ENCODE peak calls at places on chromosomes 1 and 21, in four cellular contexts. Z, O, T and C are unnamed samples.

GRCh38 chr21:28325618-28326017 is 667.1 kb downstream of the LTN1 start:
- DNase-seq in Z (no peak), O (no peak), T (no peak), C (no peak)

GRCh38 chr21:16195896-16196443 is 466.2 kb downstream of the USP25 start:
- DNase-seq in Z (no peak), O (no peak), T (no peak), C (no peak)

GRCh38 chr21:19541612-19542011 is 1138.0 kb upstream of the TMPRSS15 start:
- DNase-seq in Z (no peak), O (no peak), T (no peak), C (peak; percentile 3)

GRCh38 chr1:91697322-91698260 is 188.4 kb downstream of the TGFBR3 start:
- DNase-seq in Z (no peak), O (peak; percentile 24), T (no peak), C (no peak)

GRCh38 chr1:8678688-8679410 is 138.6 kb downstream of the RERE start:
- DNase-seq in Z (no peak), O (no peak), T (no peak), C (no peak)

GRCh38 chr1:98660941-98661543 is 479 bp upstream of the SNX7 start:
- DNase-seq in Z (no peak), O (no peak), T (no peak), C (no peak)

GRCh38 chr1:28136636-28137613 is 39.6 kb downstream of the PTAFR start:
- DNase-seq in Z (no peak), O (no peak), T (no peak), C (no peak)

GRCh38 chr1:245001252-245001651 is 136.9 kb upstream of the HNRNPU start:
- DNase-seq in Z (no peak), O (no peak), T (no peak), C (no peak)

GRCh38 chr1:902023-902422 is 21.7 kb upstream of the SAMD11 start:
- DNase-seq in Z (no peak), O (no peak), T (no peak), C (no peak)

GRCh38 chr21:44517175-44517899 is 22.7 kb downstream of the KRTAP10-1 start:
- DNase-seq in Z (peak; percentile 93), O (peak; percentile 13), T (peak; percentile 98), C (peak; percentile 93)
- TF ChIP-seq PBX3 in Z (no peak), O (no peak), T (peak; percentile 30), C (no peak)

GRCh38 chr1:46903481-46903880 is 37.8 kb downstream of the CYP4A11 start:
- DNase-seq in Z (no peak), O (no peak), T (no peak), C (no peak)

GRCh38 chr1:46900401-46900800 is 40.9 kb downstream of the CYP4A11 start:
- DNase-seq in Z (no peak), O (no peak), T (no peak), C (no peak)
- TF ChIP-seq PBX3 in Z (no peak), O (no peak), T (no peak), C (no peak)

GRCh38 chr1:224430511-224431113 is 4.0 kb downstream of the WDR26 start:
- DNase-seq in Z (peak; percentile 39), O (no peak), T (no peak), C (peak; percentile 55)
- TF ChIP-seq PBX3 in Z (no peak), O (no peak), T (peak; percentile 44), C (no peak)

DNA sequence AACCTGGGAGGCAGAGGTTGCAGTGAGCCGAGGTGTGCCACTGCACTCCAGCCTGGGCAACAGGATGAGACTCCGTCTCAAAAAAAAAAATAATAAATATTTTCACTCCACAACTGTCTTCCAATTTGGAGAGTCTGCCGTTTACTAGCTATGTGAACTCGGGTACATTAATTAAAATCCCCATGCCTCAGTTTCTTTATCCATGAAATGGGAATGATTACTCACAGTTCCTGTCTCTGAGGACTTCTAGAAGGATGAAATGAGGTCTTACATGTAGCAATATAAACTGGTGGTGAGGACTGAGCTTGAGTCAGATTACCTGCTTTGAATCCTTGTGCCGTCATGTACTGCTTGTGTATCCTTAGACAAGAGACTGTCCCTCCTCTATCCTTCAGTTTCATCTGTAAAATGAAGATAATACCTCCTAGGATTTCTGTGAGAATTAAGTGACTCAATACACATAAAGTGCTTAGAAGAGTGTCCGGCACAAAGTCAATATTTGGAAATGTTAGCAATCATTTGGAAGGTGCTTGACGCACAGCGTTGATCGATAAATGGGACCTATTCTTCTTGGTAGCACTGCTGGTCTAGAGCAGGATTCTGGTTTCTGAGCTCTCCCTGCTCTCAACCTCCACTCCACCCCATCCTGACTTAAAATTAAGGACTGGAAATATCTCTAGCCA is 11.7 kb upstream of the DDI2 start:
- DNase-seq in Z (no peak), O (no peak), T (no peak), C (peak; percentile 72)
- TF ChIP-seq PBX3 in Z (no peak), O (no peak), T (no peak), C (no peak)

DNA sequence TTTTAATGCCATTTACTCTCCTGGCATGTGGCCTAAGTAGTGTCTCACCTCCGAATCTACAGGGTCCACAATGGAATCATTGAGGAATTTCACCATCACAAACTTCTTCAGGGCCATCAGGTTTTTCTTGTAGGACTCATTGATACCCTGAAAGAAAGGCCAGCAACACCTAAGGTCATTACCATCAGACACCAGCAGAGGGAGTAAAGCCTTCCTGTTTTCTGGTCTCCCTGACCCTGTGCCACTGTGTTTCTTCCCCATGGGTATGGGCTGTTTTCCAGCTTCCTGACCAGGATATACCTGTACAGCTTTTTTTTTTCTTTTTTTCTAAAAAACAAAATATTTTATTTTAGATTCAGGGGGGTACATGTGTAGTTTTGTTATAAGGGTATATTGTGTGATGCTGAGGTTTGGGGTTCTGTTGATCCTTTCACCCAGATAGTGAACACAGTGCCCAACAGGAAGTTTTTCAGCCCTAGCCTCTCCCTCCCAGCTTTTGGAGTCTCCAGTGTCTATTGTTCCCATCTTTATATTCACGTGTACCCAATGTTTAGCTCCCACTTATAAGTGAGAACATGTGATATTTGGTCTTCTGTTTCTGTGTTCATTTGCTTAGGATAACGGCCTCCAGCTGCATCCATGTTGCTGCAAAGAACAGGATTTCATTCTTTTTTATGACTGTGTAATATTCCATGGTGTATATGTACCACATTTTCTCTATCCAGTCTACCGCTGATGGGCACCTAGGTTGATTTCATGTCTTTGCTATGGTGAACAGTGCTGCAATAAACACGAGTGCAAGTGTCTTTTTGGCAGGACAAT is 18.3 kb downstream of the PPT1 start:
- DNase-seq in Z (peak; percentile 66), O (no peak), T (peak; percentile 70), C (peak; percentile 59)
- TF ChIP-seq PBX3 in Z (no peak), O (no peak), T (no peak), C (no peak)

GRCh38 chr1:206554201-206554600 is 46.9 kb downstream of the RASSF5 start:
- DNase-seq in Z (no peak), O (no peak), T (no peak), C (no peak)

GRCh38 chr1:206551296-206551984 is 44.1 kb downstream of the RASSF5 start:
- DNase-seq in Z (no peak), O (no peak), T (no peak), C (no peak)

GRCh38 chr1:206554833-206555472 is 47.6 kb downstream of the RASSF5 start:
- DNase-seq in Z (no peak), O (no peak), T (no peak), C (no peak)

GRCh38 chr1:206550446-206550845 is 43.1 kb downstream of the RASSF5 start:
- DNase-seq in Z (peak; percentile 27), O (no peak), T (no peak), C (no peak)

GRCh38 chr1:206551985-206552325 is 44.6 kb downstream of the RASSF5 start:
- DNase-seq in Z (no peak), O (no peak), T (no peak), C (no peak)
- TF ChIP-seq PBX3 in Z (no peak), O (no peak), T (no peak), C (no peak)

DNA sequence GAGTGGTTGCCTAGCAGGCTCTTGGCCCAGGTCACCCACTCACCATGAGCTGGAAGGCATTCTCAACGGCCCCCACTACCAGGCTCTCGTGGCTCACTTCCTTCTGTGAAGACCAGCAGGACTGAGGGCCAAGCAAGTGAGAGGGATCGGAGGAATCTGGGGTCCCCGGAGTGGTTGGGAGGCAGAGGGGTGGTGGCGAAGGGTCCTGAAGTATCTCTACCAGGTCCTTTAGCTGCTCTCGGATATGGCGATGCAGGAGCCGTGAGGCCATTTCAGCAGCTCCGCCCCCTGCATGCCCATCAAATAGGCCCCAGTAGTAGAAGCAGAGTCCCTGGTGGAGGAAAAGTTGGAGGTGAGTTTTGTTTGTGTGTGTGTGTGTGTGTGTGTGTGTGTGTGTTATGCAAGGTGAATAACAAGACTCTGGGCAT is 2.4 kb downstream of the PPM1J start:
- DNase-seq in Z (no peak), O (no peak), T (no peak), C (no peak)
- TF ChIP-seq PBX3 in Z (no peak), O (no peak), T (no peak), C (no peak)

DNA sequence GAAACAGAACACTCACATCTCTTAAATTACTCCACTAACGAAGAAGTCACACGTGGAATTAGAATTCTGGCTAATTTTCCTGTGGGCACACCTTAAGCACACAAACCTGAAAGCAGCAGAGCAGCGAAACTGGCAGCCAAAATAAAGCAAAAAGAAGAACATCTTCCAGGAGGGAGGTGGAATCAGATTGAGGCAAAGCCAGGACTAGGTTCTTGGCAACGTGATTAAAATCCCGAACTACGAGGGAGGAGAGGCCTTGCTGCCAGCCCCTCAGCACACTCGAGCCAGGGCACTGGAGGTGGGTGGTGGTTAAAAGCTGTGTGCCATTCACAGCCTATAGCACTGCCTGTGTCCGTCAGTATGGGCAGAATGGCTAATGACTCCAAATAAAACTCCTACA is 58.0 kb downstream of the HIVEP3 start:
- DNase-seq in Z (no peak), O (no peak), T (no peak), C (no peak)
- TF ChIP-seq PBX3 in Z (no peak), O (no peak), T (no peak), C (no peak)

DNA sequence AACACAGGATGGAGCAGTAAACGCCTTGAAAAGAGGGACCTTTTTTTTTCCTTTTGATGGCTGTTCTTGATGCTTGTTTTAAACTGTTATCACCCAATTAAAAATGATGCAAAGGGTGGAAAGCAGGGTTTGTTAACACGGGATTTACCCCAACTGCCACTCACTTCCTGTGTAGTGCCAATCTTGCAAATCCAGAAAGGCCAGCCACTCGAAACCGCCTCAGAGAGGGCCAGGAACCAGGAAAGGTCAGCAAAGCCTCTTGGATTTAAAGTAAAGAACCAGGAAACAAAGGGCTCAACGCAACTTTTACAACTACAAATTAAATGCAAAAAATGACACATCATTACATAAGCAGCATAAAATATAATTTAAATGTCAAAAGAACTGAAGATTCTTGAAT is 347.4 kb downstream of the PDE4B start:
- DNase-seq in Z (no peak), O (no peak), T (no peak), C (no peak)
- TF ChIP-seq PBX3 in Z (no peak), O (no peak), T (no peak), C (no peak)

GRCh38 chr1:33003657-33004056 is 33.0 kb downstream of the AK2 start:
- DNase-seq in Z (no peak), O (no peak), T (no peak), C (no peak)
- TF ChIP-seq PBX3 in Z (no peak), O (no peak), T (no peak), C (no peak)